ENCODE peak calls at places on chromosomes 3 and 15, in four cellular contexts. One of them, this sample, is unnamed.
A peak's percentile ranks its signal among the peaks of the same experiment; 100 is the strongest.

GRCh38 chr3:64687781-64688515 is at the start of gene ADAMTS9:
- DNase-seq in body of pancreas: peak; percentile 61
- DNase-seq in GM23248: peak; percentile 84
- DNase-seq in right cardiac atrium: peak; percentile 89
- DNase-seq in this sample: no peak

GRCh38 chr3:10530241-10530640 is 24.9 kb upstream of the ATP2B2 start:
- DNase-seq in body of pancreas: no peak
- DNase-seq in GM23248: no peak
- DNase-seq in right cardiac atrium: no peak
- DNase-seq in this sample: no peak

GRCh38 chr15:48058371-48058770 is 62.4 kb upstream of the SLC24A5 start:
- DNase-seq in body of pancreas: no peak
- DNase-seq in GM23248: no peak
- DNase-seq in right cardiac atrium: no peak
- DNase-seq in this sample: no peak

GRCh38 chr15:52101542-52102340 is 10.8 kb downstream of the BCL2L10 start:
- DNase-seq in body of pancreas: no peak
- DNase-seq in GM23248: no peak
- DNase-seq in right cardiac atrium: no peak
- DNase-seq in this sample: no peak

GRCh38 chr3:61358364-61358763 is 107.1 kb upstream of the FHIT start:
- DNase-seq in body of pancreas: peak; percentile 45
- DNase-seq in GM23248: no peak
- DNase-seq in right cardiac atrium: peak; percentile 80
- DNase-seq in this sample: no peak

GRCh38 chr15:31487811-31488436 is 161.3 kb downstream of the KLF13 start:
- DNase-seq in body of pancreas: peak; percentile 52
- DNase-seq in GM23248: peak; percentile 87
- DNase-seq in right cardiac atrium: no peak
- DNase-seq in this sample: no peak

GRCh38 chr3:52649461-52650210 is 36.1 kb downstream of the PBRM1 start:
- DNase-seq in body of pancreas: no peak
- DNase-seq in GM23248: peak; percentile 71
- DNase-seq in right cardiac atrium: no peak
- DNase-seq in this sample: no peak

GRCh38 chr3:171399842-171400241 is 60.4 kb downstream of the TNIK start:
- DNase-seq in body of pancreas: no peak
- DNase-seq in GM23248: no peak
- DNase-seq in right cardiac atrium: no peak
- DNase-seq in this sample: no peak

GRCh38 chr3:8713901-8714759 is 19.5 kb upstream of the CAV3 start:
- DNase-seq in body of pancreas: no peak
- DNase-seq in GM23248: peak; percentile 50
- DNase-seq in right cardiac atrium: no peak
- DNase-seq in this sample: no peak

GRCh38 chr3:25663324-25664065 is 1.2 kb downstream of the TOP2B start:
- DNase-seq in body of pancreas: peak; percentile 19
- DNase-seq in GM23248: peak; percentile 59
- DNase-seq in right cardiac atrium: no peak
- DNase-seq in this sample: no peak
- H3K4me3 ChIP-seq in body of pancreas: peak overlapping the region; percentile 48
- H3K4me3 ChIP-seq in GM23248: peak overlapping the region; percentile 89
- H3K4me3 ChIP-seq in right cardiac atrium: peak overlapping the region; percentile 90
- H3K4me3 ChIP-seq in this sample: peak overlapping the region; percentile 77

GRCh38 chr3:151426337-151426648 is 34.6 kb downstream of the IGSF10 start:
- DNase-seq in body of pancreas: no peak
- DNase-seq in GM23248: no peak
- DNase-seq in right cardiac atrium: no peak
- DNase-seq in this sample: no peak

GRCh38 chr3:151425640-151426336 is 35.1 kb downstream of the IGSF10 start:
- DNase-seq in body of pancreas: no peak
- DNase-seq in GM23248: peak; percentile 32
- DNase-seq in right cardiac atrium: no peak
- DNase-seq in this sample: no peak

GRCh38 chr3:151421956-151422355 is 37.4 kb upstream of the P2RY12 start:
- DNase-seq in body of pancreas: no peak
- DNase-seq in GM23248: no peak
- DNase-seq in right cardiac atrium: no peak
- DNase-seq in this sample: no peak

GRCh38 chr3:151419806-151420205 is 35.3 kb upstream of the P2RY12 start:
- DNase-seq in body of pancreas: no peak
- DNase-seq in GM23248: no peak
- DNase-seq in right cardiac atrium: no peak
- DNase-seq in this sample: no peak

DNA sequence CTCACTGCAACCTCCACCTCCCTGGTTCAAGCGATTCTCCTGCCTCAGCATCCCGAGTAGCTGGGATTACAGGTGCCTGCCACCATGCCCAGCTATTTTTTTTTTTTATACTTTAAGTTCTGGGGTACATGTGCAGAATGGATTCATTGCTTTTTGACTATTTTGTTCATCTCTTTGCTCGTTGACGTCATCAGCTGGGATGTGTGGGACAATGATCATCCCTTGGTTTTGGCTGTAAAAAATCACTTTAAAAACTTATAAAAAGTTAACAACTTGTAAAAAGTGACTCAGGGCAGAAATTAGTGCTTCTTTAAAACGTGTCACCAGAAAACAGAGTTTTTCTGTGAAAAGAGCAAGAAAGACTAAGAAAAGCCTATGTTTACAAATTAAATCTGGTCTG is 37.8 kb downstream of the IGSF10 start:
- DNase-seq in body of pancreas: no peak
- DNase-seq in GM23248: no peak
- DNase-seq in right cardiac atrium: no peak
- DNase-seq in this sample: no peak
- H3K27ac ChIP-seq in body of pancreas: no peak overlapping the region
- H3K27ac ChIP-seq in GM23248: no peak overlapping the region
- H3K27ac ChIP-seq in right cardiac atrium: no peak overlapping the region
- H3K27ac ChIP-seq in this sample: no peak overlapping the region

DNA sequence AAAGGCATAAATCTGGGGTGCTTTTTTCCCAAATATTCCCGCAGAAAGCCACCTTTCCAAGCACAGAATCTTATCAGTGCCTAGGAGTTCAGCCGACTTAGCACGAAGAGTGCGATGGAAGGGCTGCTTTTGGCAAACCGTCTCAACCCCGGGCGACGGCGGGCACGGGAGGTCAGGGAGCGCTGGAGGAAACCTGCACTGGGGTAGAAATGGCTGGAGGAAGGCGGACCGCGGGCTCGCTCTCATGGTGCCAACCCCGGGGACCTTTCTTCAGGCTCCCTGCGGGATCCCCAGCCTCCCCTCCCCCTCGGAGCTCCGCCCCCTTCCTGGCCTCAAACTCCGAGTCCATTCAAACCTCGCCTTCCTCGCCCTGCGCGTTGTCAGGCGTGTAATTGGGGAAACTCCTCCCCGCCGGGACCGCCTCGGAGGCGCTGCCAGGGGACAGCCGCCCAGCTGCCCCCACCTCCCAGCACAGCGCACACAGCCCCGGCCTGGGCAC is at the start of gene GABRG3:
- DNase-seq in body of pancreas: no peak
- DNase-seq in GM23248: no peak
- DNase-seq in right cardiac atrium: no peak
- DNase-seq in this sample: no peak
- H3K4me3 ChIP-seq in body of pancreas: no peak within 1 kb of the TSS
- H3K4me3 ChIP-seq in GM23248: no peak within 1 kb of the TSS
- H3K4me3 ChIP-seq in right cardiac atrium: peak within 1 kb of the TSS; percentile 32
- H3K4me3 ChIP-seq in this sample: no peak within 1 kb of the TSS

DNA sequence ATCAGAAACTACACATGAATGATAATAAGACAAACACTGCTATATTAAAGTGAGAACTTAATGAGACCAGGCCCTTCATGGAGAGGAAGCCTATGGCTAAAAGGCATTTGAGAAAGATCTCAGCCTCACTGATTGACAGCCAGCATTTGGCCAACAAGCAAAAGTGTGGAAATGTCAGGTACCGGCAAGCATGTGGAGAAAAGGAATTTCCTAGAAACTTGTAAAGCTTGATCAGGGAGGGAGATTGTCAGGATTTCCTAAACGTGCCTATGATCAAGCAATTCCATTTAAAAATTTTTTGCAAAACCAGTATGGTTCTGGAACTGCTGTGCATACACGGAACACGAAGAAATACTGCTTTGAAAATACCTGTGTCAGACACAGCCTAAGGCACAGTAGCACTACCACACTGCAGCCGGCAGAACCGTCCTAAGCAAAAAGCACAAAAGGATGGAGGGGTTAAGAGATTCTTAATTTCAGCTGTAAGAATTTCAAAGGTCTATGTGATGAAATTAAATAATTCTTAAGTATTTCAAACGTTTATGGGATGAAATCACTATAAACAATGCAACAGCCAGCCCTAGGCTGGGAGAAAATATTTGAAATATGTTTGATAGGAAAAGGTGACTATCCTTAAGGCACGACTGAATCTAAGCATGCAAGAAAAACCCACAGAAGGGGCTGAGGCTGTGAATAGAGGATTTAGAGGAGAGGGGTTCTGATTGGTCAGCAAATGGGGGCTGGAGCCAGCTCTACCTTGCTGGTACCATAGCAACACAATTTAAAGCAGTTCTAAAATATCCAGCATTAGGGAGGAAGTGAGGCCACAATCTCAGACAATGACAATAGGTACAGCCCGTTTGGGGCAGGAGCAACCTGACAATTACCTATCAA is 220.6 kb upstream of the ATP10A start:
- DNase-seq in body of pancreas: no peak
- DNase-seq in GM23248: peak; percentile 39
- DNase-seq in right cardiac atrium: no peak
- DNase-seq in this sample: no peak
- H3K27ac ChIP-seq in body of pancreas: peak overlapping the region; percentile 98
- H3K27ac ChIP-seq in GM23248: no peak overlapping the region
- H3K27ac ChIP-seq in right cardiac atrium: no peak overlapping the region
- H3K27ac ChIP-seq in this sample: no peak overlapping the region

DNA sequence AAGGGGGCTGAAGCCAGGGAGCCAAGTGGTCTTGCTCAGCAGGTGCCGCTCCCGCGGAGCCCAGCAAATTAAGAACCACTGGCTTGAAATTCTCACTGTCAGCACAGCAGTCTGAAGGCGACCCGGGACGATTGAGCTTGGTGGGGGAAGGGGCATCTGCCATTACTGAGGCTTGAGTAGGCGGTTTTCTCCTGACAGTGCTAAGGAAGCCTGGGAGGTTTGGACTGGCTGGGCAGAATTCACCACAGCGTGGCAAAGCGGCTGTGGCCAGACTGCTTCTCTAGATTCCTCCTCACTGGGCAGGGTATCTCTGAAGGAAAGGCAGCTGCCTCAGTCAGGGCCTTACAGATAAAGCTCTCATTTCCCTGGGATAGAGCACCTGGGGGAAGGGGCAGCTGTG is 57.0 kb upstream of the GPR149 start:
- DNase-seq in body of pancreas: no peak
- DNase-seq in GM23248: no peak
- DNase-seq in right cardiac atrium: no peak
- DNase-seq in this sample: no peak
- H3K4me3 ChIP-seq in body of pancreas: no peak overlapping the region
- H3K4me3 ChIP-seq in GM23248: no peak overlapping the region
- H3K4me3 ChIP-seq in right cardiac atrium: no peak overlapping the region
- H3K4me3 ChIP-seq in this sample: no peak overlapping the region

This sample was measured in AG04450.